ENCODE peak calls at places on chromosomes 7 and 10, in eight cellular contexts. One of them, this sample, is unnamed.

GRCh38 chr10:33559105-33559504 is 224.6 kb upstream of the NRP1 start:
- DNase-seq in adrenal gland: no peak
- DNase-seq in astrocyte: peak
- DNase-seq in heart left ventricle: peak
- DNase-seq in nephron progenitor cell: no peak
- DNase-seq in endothelial cell: no peak
- DNase-seq in foreskin fibroblast: peak
- DNase-seq in cardiac fibroblast: peak
- DNase-seq in this sample: peak

GRCh38 chr10:31154996-31155395 is 123.3 kb upstream of the ZNF438 start:
- DNase-seq in astrocyte: no peak
- DNase-seq in foreskin fibroblast: no peak
- DNase-seq in cardiac fibroblast: no peak
- DNase-seq in nephron progenitor cell: no peak
- DNase-seq in adrenal gland: no peak
- DNase-seq in endothelial cell: no peak
- DNase-seq in heart left ventricle: no peak
- DNase-seq in this sample: no peak

GRCh38 chr10:110411047-110411410 is 86.7 kb upstream of the DUSP5 start:
- DNase-seq in nephron progenitor cell: no peak
- DNase-seq in endothelial cell: no peak
- DNase-seq in adrenal gland: no peak
- DNase-seq in foreskin fibroblast: peak
- DNase-seq in heart left ventricle: peak
- DNase-seq in astrocyte: peak
- DNase-seq in cardiac fibroblast: peak
- DNase-seq in this sample: peak

GRCh38 chr10:131000737-131001136 is 310.8 kb downstream of the TCERG1L start:
- DNase-seq in adrenal gland: no peak
- DNase-seq in nephron progenitor cell: no peak
- DNase-seq in heart left ventricle: no peak
- DNase-seq in cardiac fibroblast: no peak
- DNase-seq in foreskin fibroblast: no peak
- DNase-seq in astrocyte: no peak
- DNase-seq in endothelial cell: no peak
- DNase-seq in this sample: no peak

GRCh38 chr10:12350167-12350872 is 973 bp downstream of the CAMK1D start:
- DNase-seq in endothelial cell: peak
- DNase-seq in astrocyte: peak
- DNase-seq in foreskin fibroblast: peak
- DNase-seq in cardiac fibroblast: peak
- DNase-seq in adrenal gland: peak
- DNase-seq in nephron progenitor cell: peak
- DNase-seq in heart left ventricle: no peak
- DNase-seq in this sample: peak

GRCh38 chr10:57716884-57717283 is 550.8 kb downstream of the IPMK start:
- DNase-seq in heart left ventricle: no peak
- DNase-seq in endothelial cell: no peak
- DNase-seq in astrocyte: peak
- DNase-seq in cardiac fibroblast: peak
- DNase-seq in nephron progenitor cell: no peak
- DNase-seq in foreskin fibroblast: peak
- DNase-seq in adrenal gland: no peak
- DNase-seq in this sample: peak

GRCh38 chr7:27771111-27771510 is 31.1 kb downstream of the TAX1BP1 start:
- DNase-seq in cardiac fibroblast: no peak
- DNase-seq in nephron progenitor cell: no peak
- DNase-seq in foreskin fibroblast: no peak
- DNase-seq in adrenal gland: no peak
- DNase-seq in endothelial cell: no peak
- DNase-seq in heart left ventricle: no peak
- DNase-seq in astrocyte: no peak
- DNase-seq in this sample: no peak

GRCh38 chr7:33530664-33531063 is 374.7 kb upstream of the BMPER start:
- DNase-seq in foreskin fibroblast: peak
- DNase-seq in adrenal gland: no peak
- DNase-seq in astrocyte: no peak
- DNase-seq in cardiac fibroblast: no peak
- DNase-seq in endothelial cell: no peak
- DNase-seq in heart left ventricle: no peak
- DNase-seq in nephron progenitor cell: no peak
- DNase-seq in this sample: no peak

GRCh38 chr10:132400547-132401151 is 3.6 kb downstream of the PWWP2B start:
- DNase-seq in nephron progenitor cell: no peak
- DNase-seq in cardiac fibroblast: no peak
- DNase-seq in foreskin fibroblast: no peak
- DNase-seq in heart left ventricle: peak
- DNase-seq in endothelial cell: no peak
- DNase-seq in adrenal gland: peak
- DNase-seq in astrocyte: no peak
- DNase-seq in this sample: no peak

GRCh38 chr7:48875300-48875916 is 48.9 kb upstream of the CDC14C start:
- DNase-seq in heart left ventricle: peak
- DNase-seq in foreskin fibroblast: no peak
- DNase-seq in cardiac fibroblast: peak
- DNase-seq in nephron progenitor cell: peak
- DNase-seq in endothelial cell: peak
- DNase-seq in astrocyte: peak
- DNase-seq in adrenal gland: peak
- DNase-seq in this sample: peak

GRCh38 chr10:93591065-93591808 is 9.8 kb downstream of the RBP4 start:
- DNase-seq in cardiac fibroblast: no peak
- DNase-seq in endothelial cell: no peak
- DNase-seq in astrocyte: no peak
- DNase-seq in foreskin fibroblast: no peak
- DNase-seq in nephron progenitor cell: no peak
- DNase-seq in adrenal gland: no peak
- DNase-seq in heart left ventricle: no peak
- DNase-seq in this sample: no peak

GRCh38 chr7:68963547-68963946 is 634.7 kb upstream of the AUTS2 start:
- DNase-seq in foreskin fibroblast: no peak
- DNase-seq in endothelial cell: no peak
- DNase-seq in adrenal gland: no peak
- DNase-seq in cardiac fibroblast: peak
- DNase-seq in nephron progenitor cell: no peak
- DNase-seq in astrocyte: peak
- DNase-seq in heart left ventricle: no peak
- DNase-seq in this sample: peak

GRCh38 chr7:80841566-80842478 is 77.0 kb downstream of the SEMA3C start:
- DNase-seq in adrenal gland: no peak
- DNase-seq in heart left ventricle: no peak
- DNase-seq in cardiac fibroblast: peak
- DNase-seq in endothelial cell: no peak
- DNase-seq in foreskin fibroblast: peak
- DNase-seq in nephron progenitor cell: no peak
- DNase-seq in astrocyte: no peak
- DNase-seq in this sample: no peak

GRCh38 chr7:39855325-39855674 is 94.8 kb upstream of the CDK13 start:
- DNase-seq in cardiac fibroblast: no peak
- DNase-seq in endothelial cell: no peak
- DNase-seq in heart left ventricle: no peak
- DNase-seq in adrenal gland: no peak
- DNase-seq in foreskin fibroblast: no peak
- DNase-seq in nephron progenitor cell: no peak
- DNase-seq in astrocyte: no peak
- DNase-seq in this sample: no peak

GRCh38 chr7:11985376-11985775 is 153.4 kb upstream of the THSD7A start:
- DNase-seq in adrenal gland: no peak
- DNase-seq in endothelial cell: no peak
- DNase-seq in nephron progenitor cell: no peak
- DNase-seq in heart left ventricle: no peak
- DNase-seq in foreskin fibroblast: no peak
- DNase-seq in astrocyte: peak
- DNase-seq in cardiac fibroblast: no peak
- DNase-seq in this sample: no peak

GRCh38 chr7:18873674-18874341 is 243.6 kb downstream of the TWIST1 start:
- DNase-seq in nephron progenitor cell: peak
- DNase-seq in astrocyte: no peak
- DNase-seq in adrenal gland: peak
- DNase-seq in foreskin fibroblast: peak
- DNase-seq in cardiac fibroblast: peak
- DNase-seq in endothelial cell: peak
- DNase-seq in heart left ventricle: no peak
- DNase-seq in this sample: peak

GRCh38 chr10:21138769-21139324 is 241.7 kb upstream of the NEBL start:
- DNase-seq in adrenal gland: no peak
- DNase-seq in foreskin fibroblast: peak
- DNase-seq in astrocyte: no peak
- DNase-seq in endothelial cell: no peak
- DNase-seq in nephron progenitor cell: no peak
- DNase-seq in cardiac fibroblast: no peak
- DNase-seq in heart left ventricle: no peak
- DNase-seq in this sample: no peak

GRCh38 chr7:130896898-130897514 is 163.0 kb upstream of the KLF14 start:
- DNase-seq in heart left ventricle: peak
- DNase-seq in adrenal gland: peak
- DNase-seq in foreskin fibroblast: peak
- DNase-seq in astrocyte: peak
- DNase-seq in endothelial cell: peak
- DNase-seq in nephron progenitor cell: peak
- DNase-seq in cardiac fibroblast: peak
- DNase-seq in this sample: peak

GRCh38 chr10:37789590-37789989 is 67.8 kb downstream of the ZNF248 start:
- DNase-seq in astrocyte: no peak
- DNase-seq in endothelial cell: no peak
- DNase-seq in nephron progenitor cell: no peak
- DNase-seq in foreskin fibroblast: no peak
- DNase-seq in heart left ventricle: no peak
- DNase-seq in cardiac fibroblast: no peak
- DNase-seq in adrenal gland: no peak
- DNase-seq in this sample: no peak

GRCh38 chr10:121975295-121976086 is 474 bp upstream of the NSMCE4A start:
- DNase-seq in foreskin fibroblast: no peak
- DNase-seq in astrocyte: no peak
- DNase-seq in adrenal gland: no peak
- DNase-seq in cardiac fibroblast: no peak
- DNase-seq in endothelial cell: no peak
- DNase-seq in nephron progenitor cell: no peak
- DNase-seq in heart left ventricle: no peak
- DNase-seq in this sample: no peak
- TF ChIP-seq CTCF in foreskin fibroblast: no peak
- TF ChIP-seq CTCF in astrocyte: peak
- TF ChIP-seq CTCF in adrenal gland: no peak
- TF ChIP-seq CTCF in cardiac fibroblast: peak
- TF ChIP-seq CTCF in endothelial cell: peak
- TF ChIP-seq CTCF in nephron progenitor cell: peak
- TF ChIP-seq CTCF in heart left ventricle: no peak
- TF ChIP-seq CTCF in this sample: peak

GRCh38 chr7:123131140-123131539 is 68.6 kb downstream of the SLC13A1 start:
- DNase-seq in foreskin fibroblast: no peak
- DNase-seq in heart left ventricle: no peak
- DNase-seq in endothelial cell: no peak
- DNase-seq in astrocyte: no peak
- DNase-seq in adrenal gland: no peak
- DNase-seq in cardiac fibroblast: no peak
- DNase-seq in nephron progenitor cell: no peak
- DNase-seq in this sample: no peak
- TF ChIP-seq CTCF in foreskin fibroblast: no peak
- TF ChIP-seq CTCF in heart left ventricle: no peak
- TF ChIP-seq CTCF in endothelial cell: no peak
- TF ChIP-seq CTCF in astrocyte: no peak
- TF ChIP-seq CTCF in adrenal gland: no peak
- TF ChIP-seq CTCF in cardiac fibroblast: no peak
- TF ChIP-seq CTCF in nephron progenitor cell: no peak
- TF ChIP-seq CTCF in this sample: peak

GRCh38 chr7:150931199-150931869 is 46.8 kb downstream of the KCNH2 start:
- DNase-seq in cardiac fibroblast: no peak
- DNase-seq in adrenal gland: no peak
- DNase-seq in astrocyte: no peak
- DNase-seq in heart left ventricle: no peak
- DNase-seq in foreskin fibroblast: no peak
- DNase-seq in nephron progenitor cell: no peak
- DNase-seq in endothelial cell: no peak
- DNase-seq in this sample: no peak

GRCh38 chr7:150927157-150927953 is 50.8 kb downstream of the KCNH2 start:
- DNase-seq in endothelial cell: no peak
- DNase-seq in cardiac fibroblast: no peak
- DNase-seq in adrenal gland: no peak
- DNase-seq in astrocyte: no peak
- DNase-seq in foreskin fibroblast: no peak
- DNase-seq in heart left ventricle: no peak
- DNase-seq in nephron progenitor cell: no peak
- DNase-seq in this sample: no peak

GRCh38 chr7:150926066-150926465 is 52.1 kb downstream of the KCNH2 start:
- DNase-seq in nephron progenitor cell: no peak
- DNase-seq in heart left ventricle: no peak
- DNase-seq in astrocyte: no peak
- DNase-seq in cardiac fibroblast: no peak
- DNase-seq in foreskin fibroblast: no peak
- DNase-seq in endothelial cell: no peak
- DNase-seq in adrenal gland: no peak
- DNase-seq in this sample: no peak

GRCh38 chr7:150924256-150924851 is 53.8 kb downstream of the KCNH2 start:
- DNase-seq in foreskin fibroblast: no peak
- DNase-seq in adrenal gland: no peak
- DNase-seq in cardiac fibroblast: no peak
- DNase-seq in nephron progenitor cell: no peak
- DNase-seq in heart left ventricle: no peak
- DNase-seq in astrocyte: no peak
- DNase-seq in endothelial cell: no peak
- DNase-seq in this sample: no peak

GRCh38 chr7:150927954-150928340 is 50.2 kb downstream of the KCNH2 start:
- DNase-seq in heart left ventricle: no peak
- DNase-seq in astrocyte: no peak
- DNase-seq in nephron progenitor cell: no peak
- DNase-seq in cardiac fibroblast: peak
- DNase-seq in adrenal gland: no peak
- DNase-seq in foreskin fibroblast: peak
- DNase-seq in endothelial cell: no peak
- DNase-seq in this sample: no peak
- TF ChIP-seq CTCF in heart left ventricle: no peak
- TF ChIP-seq CTCF in astrocyte: no peak
- TF ChIP-seq CTCF in nephron progenitor cell: no peak
- TF ChIP-seq CTCF in cardiac fibroblast: peak
- TF ChIP-seq CTCF in adrenal gland: no peak
- TF ChIP-seq CTCF in foreskin fibroblast: no peak
- TF ChIP-seq CTCF in endothelial cell: no peak
- TF ChIP-seq CTCF in this sample: no peak

DNA sequence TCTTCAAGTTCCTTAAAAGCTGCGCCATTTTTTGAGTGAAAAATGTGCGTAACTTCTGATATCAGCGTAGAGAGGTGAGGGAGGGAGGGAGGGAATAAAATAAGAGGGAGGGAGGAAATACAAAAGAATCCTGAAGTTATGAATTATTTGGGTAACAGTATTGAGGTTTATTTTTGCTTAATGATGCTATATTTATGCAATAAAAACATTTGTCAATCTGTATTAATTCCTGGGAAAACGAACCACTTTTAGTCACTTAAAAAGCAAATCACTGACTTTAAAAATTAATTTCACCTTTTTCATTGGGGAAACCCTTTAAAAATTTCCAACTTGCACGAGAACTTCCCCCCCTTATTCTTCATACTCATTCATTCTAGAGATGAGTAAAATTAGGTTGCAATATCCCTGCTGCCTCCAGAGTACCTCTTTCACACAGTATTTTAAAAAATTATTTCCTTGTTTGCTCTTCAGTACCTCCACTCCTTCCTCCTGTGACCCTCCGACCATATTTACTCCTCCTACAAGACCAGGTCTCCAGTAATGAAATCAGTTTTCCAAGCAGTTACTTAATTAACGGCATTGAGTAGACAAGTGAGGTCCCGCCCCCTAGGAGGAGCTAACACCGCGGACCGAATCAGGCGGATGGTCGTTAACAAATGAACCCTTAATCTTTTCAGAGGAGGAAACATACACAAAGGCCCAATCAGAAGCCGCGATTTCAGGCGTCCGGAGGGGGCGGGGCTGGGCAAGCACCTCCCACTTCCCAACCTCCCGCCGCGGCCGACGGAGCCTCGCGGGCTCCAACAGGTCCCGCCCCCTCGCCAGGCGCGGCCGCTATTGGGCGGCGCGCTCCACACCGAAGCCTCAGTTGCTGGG is 521 bp upstream of the TRIM24 start:
- DNase-seq in astrocyte: no peak
- DNase-seq in adrenal gland: peak
- DNase-seq in heart left ventricle: no peak
- DNase-seq in foreskin fibroblast: peak
- DNase-seq in cardiac fibroblast: peak
- DNase-seq in nephron progenitor cell: peak
- DNase-seq in endothelial cell: peak
- DNase-seq in this sample: peak
- TF ChIP-seq CTCF in astrocyte: peak
- TF ChIP-seq CTCF in adrenal gland: peak
- TF ChIP-seq CTCF in heart left ventricle: no peak
- TF ChIP-seq CTCF in foreskin fibroblast: no peak
- TF ChIP-seq CTCF in cardiac fibroblast: peak
- TF ChIP-seq CTCF in nephron progenitor cell: no peak
- TF ChIP-seq CTCF in endothelial cell: no peak
- TF ChIP-seq CTCF in this sample: peak

This sample was measured in AG10803.